ENCODE peak calls at places on chromosomes 4 and X, in eight cellular contexts. A is mucosa of descending colon; P is BE2C; N is CD4-positive, alpha-beta T cell; H is activated B cell treated with CpG ODN at 0.5 μM for 24 hours; O is stimulated activated CD4-positive, alpha-beta T cell treated with anti-CD3 and anti-CD28 coated beads, Interleukin-1b, Interleukin-23, amount 100 ng/mL, for 24 hours; Y is CD8-positive, alpha-beta T cell; Z is cerebellum. T is an unnamed sample.

GRCh38 chr4:3340703-3341088 is 47.9 kb downstream of the RGS12 start:
- DNase-seq in N (no peak), Y (no peak), H (no peak), A (no peak), P (no peak), O (no peak), Z (peak), T (no peak)

GRCh38 chr4:178026999-178027398 is 584.8 kb upstream of the AGA start:
- DNase-seq in O (no peak), H (no peak), Z (no peak), P (no peak), Y (no peak), N (no peak), A (no peak), T (no peak)

GRCh38 chr4:188439641-188440311 is 300.5 kb downstream of the TRIML1 start:
- DNase-seq in Z (no peak), P (peak), H (no peak), Y (no peak), O (no peak), N (no peak), A (no peak), T (no peak)

GRCh38 chrX:154032156-154032555 is 12.5 kb upstream of the IRAK1 start:
- DNase-seq in Z (no peak), Y (no peak), N (no peak), O (no peak), P (no peak), A (no peak), H (no peak), T (no peak)

GRCh38 chr4:133151301-133151680 is 2.2 kb downstream of the PCDH10 start:
- DNase-seq in H (no peak), P (peak), Y (no peak), A (peak), N (no peak), Z (no peak), O (no peak), T (no peak)

GRCh38 chr4:164906368-164906767 is 29.4 kb downstream of the APELA start:
- DNase-seq in Y (no peak), O (no peak), P (no peak), Z (no peak), A (no peak), N (no peak), H (no peak), T (no peak)

GRCh38 chrX:85922821-85923220 is 124.5 kb downstream of the CHM start:
- DNase-seq in H (no peak), P (no peak), O (no peak), Z (no peak), A (no peak), N (no peak), Y (no peak), T (peak)

GRCh38 chr4:95050980-95051688 is 293.4 kb downstream of the BMPR1B start:
- DNase-seq in N (no peak), H (no peak), P (peak), Y (no peak), A (no peak), O (no peak), Z (no peak), T (no peak)

GRCh38 chrX:13081385-13082285 is 37.2 kb upstream of the FAM9C start:
- DNase-seq in O (no peak), P (no peak), H (no peak), Z (no peak), Y (no peak), A (no peak), N (no peak), T (no peak)

GRCh38 chrX:22105231-22105630 is 73.1 kb downstream of the PHEX start:
- DNase-seq in P (no peak), Y (no peak), O (no peak), N (no peak), H (no peak), Z (no peak), A (no peak), T (no peak)

GRCh38 chr4:102477657-102478056 is 23.5 kb upstream of the NFKB1 start:
- DNase-seq in H (no peak), Y (no peak), N (no peak), A (no peak), O (no peak), P (no peak), Z (no peak), T (peak)

GRCh38 chrX:20270557-20270880 is 3.8 kb upstream of the RPS6KA3 start:
- DNase-seq in H (no peak), A (no peak), Z (no peak), N (no peak), O (no peak), Y (no peak), P (no peak), T (no peak)

GRCh38 chr4:34893382-34893781 is 1350.9 kb downstream of the ARAP2 start:
- DNase-seq in P (no peak), O (no peak), N (no peak), A (no peak), Z (no peak), Y (no peak), H (no peak), T (no peak)

GRCh38 chr4:75555294-75556164 is at the start of gene ODAPH:
- DNase-seq in A (no peak), H (no peak), Y (no peak), N (no peak), O (no peak), Z (no peak), P (no peak), T (peak)

GRCh38 chr4:83112678-83113428 is 1.7 kb downstream of the PLAC8 start:
- DNase-seq in O (no peak), N (no peak), Z (no peak), H (no peak), P (no peak), A (no peak), Y (no peak), T (peak)

GRCh38 chr4:167020410-167020809 is 213.9 kb downstream of the SPOCK3 start:
- DNase-seq in Z (no peak), Y (no peak), P (peak), A (no peak), N (no peak), H (no peak), O (no peak), T (no peak)

GRCh38 chrX:747176-747575 is 116.6 kb downstream of the SHOX start:
- DNase-seq in H (no peak), N (no peak), O (no peak), Y (no peak), P (no peak), A (no peak), Z (no peak), T (no peak)

GRCh38 chr4:140138428-140138827 is 15.6 kb downstream of the MAML3 start:
- DNase-seq in O (no peak), A (no peak), Z (no peak), Y (no peak), H (no peak), P (no peak), N (no peak), T (no peak)

GRCh38 chrX:44698328-44698727 is 145.5 kb upstream of the DUSP21 start:
- DNase-seq in O (no peak), Y (no peak), A (no peak), H (no peak), P (no peak), Z (no peak), N (no peak), T (no peak)

GRCh38 chr4:28436191-28437080 is 1575.8 kb downstream of the STIM2 start:
- DNase-seq in Z (no peak), O (no peak), Y (no peak), H (no peak), N (no peak), A (no peak), P (no peak), T (no peak)

GRCh38 chrX:149527705-149528104 is 13.1 kb upstream of the EOLA1 start:
- DNase-seq in N (no peak), P (no peak), Z (no peak), Y (no peak), H (no peak), O (no peak), A (no peak), T (peak)

GRCh38 chr4:114383055-114383454 is 215.6 kb upstream of the UGT8 start:
- DNase-seq in H (no peak), P (no peak), N (no peak), O (no peak), Z (no peak), Y (no peak), A (no peak), T (peak)

GRCh38 chr4:175469519-175469918 is 342.5 kb downstream of the GPM6A start:
- DNase-seq in O (no peak), P (no peak), A (no peak), H (no peak), Y (no peak), Z (no peak), N (no peak), T (peak)

GRCh38 chrX:95484781-95485180 is 1199.9 kb upstream of the DIAPH2 start:
- DNase-seq in H (no peak), A (no peak), P (no peak), Z (no peak), Y (no peak), N (no peak), O (no peak), T (peak)

GRCh38 chr4:123102897-123103489 is 180.6 kb upstream of the NUDT6 start:
- DNase-seq in Z (peak), H (no peak), Y (no peak), O (no peak), A (no peak), P (no peak), N (no peak), T (peak)

GRCh38 chr4:17058506-17058905 is 160.1 kb upstream of the LDB2 start:
- DNase-seq in O (no peak), N (no peak), Y (no peak), A (no peak), P (no peak), H (no peak), Z (no peak), T (peak)

GRCh38 chr4:56127698-56128097 is 179.0 kb downstream of the CEP135 start:
- DNase-seq in O (no peak), A (no peak), P (peak), H (no peak), Z (no peak), Y (no peak), N (no peak), T (no peak)

GRCh38 chrX:34866636-34867035 is 76.0 kb upstream of the FAM47B start:
- DNase-seq in N (no peak), P (no peak), A (no peak), Y (no peak), Z (no peak), O (no peak), H (no peak), T (peak)

GRCh38 chr4:175253184-175253902 is 335.2 kb downstream of the ADAM29 start:
- DNase-seq in Z (no peak), P (no peak), Y (no peak), N (no peak), A (no peak), O (no peak), H (no peak), T (peak)

GRCh38 chrX:3697701-3698279 is 15.7 kb downstream of the PRKX start:
- DNase-seq in A (no peak), H (no peak), Z (no peak), Y (no peak), O (no peak), P (no peak), N (no peak), T (peak)

GRCh38 chr4:102789317-102789717 is 28.5 kb upstream of the MANBA start:
- DNase-seq in O (no peak), H (no peak), N (no peak), A (no peak), Y (no peak), P (no peak), Z (no peak), T (peak)

GRCh38 chr4:71380721-71381120 is 41.9 kb downstream of the SLC4A4 start:
- DNase-seq in N (no peak), P (no peak), Y (no peak), O (no peak), H (no peak), Z (no peak), A (no peak), T (no peak)

GRCh38 chr4:139797287-139797686 is 131.7 kb downstream of the MGST2 start:
- DNase-seq in H (no peak), Y (no peak), P (no peak), A (no peak), Z (no peak), N (no peak), O (no peak), T (no peak)

GRCh38 chr4:82706349-82707000 is 92.1 kb downstream of the SCD5 start:
- DNase-seq in P (no peak), O (no peak), A (no peak), Z (peak), Y (no peak), N (no peak), H (no peak), T (no peak)

T was measured in foreskin fibroblast.